ENCODE peak calls at places on chromosomes 13 and 19, in six cellular contexts. D is T-helper 1 cell; J is HEK293T; H is GM12892; I is Daoy; Q is activated naive CD8-positive, alpha-beta T cell treated with anti-CD3 and anti-CD28 coated beads for 36 hours. N is an unnamed sample.

GRCh38 chr13:47555235-47555634 is 445.8 kb downstream of the SUCLA2 start:
- DNase-seq in D (no peak), J (no peak), H (no peak), I (peak), Q (no peak), N (no peak)

GRCh38 chr19:35294859-35295258 is 2.9 kb downstream of the MAG start:
- DNase-seq in D (no peak), J (no peak), H (no peak), I (no peak), Q (no peak), N (no peak)

GRCh38 chr19:6068711-6069110 is 41.6 kb downstream of the RFX2 start:
- DNase-seq in D (no peak), J (no peak), H (no peak), I (no peak), Q (no peak), N (no peak)

GRCh38 chr19:23415561-23416191 is 20.4 kb upstream of the ZNF91 start:
- DNase-seq in D (no peak), J (no peak), H (no peak), I (peak), Q (peak), N (peak)

GRCh38 chr19:7953576-7953975 is 10.1 kb upstream of the TIMM44 start:
- DNase-seq in D (no peak), J (no peak), H (no peak), I (no peak), Q (no peak), N (no peak)

GRCh38 chr19:35742121-35742724 is at the start of gene IGFLR1:
- DNase-seq in D (peak), J (no peak), H (no peak), I (no peak), Q (peak), N (no peak)

GRCh38 chr13:50708461-50708860 is 135.0 kb downstream of the DLEU7 start:
- DNase-seq in D (no peak), J (no peak), H (no peak), I (no peak), Q (no peak), N (no peak)

GRCh38 chr13:108561152-108561551 is 68.3 kb upstream of the MYO16 start:
- DNase-seq in D (no peak), J (no peak), H (no peak), I (no peak), Q (no peak), N (no peak)

GRCh38 chr19:35843676-35844481 is 8.4 kb downstream of the NPHS1 start:
- DNase-seq in D (no peak), J (peak), H (no peak), I (peak), Q (no peak), N (no peak)

N was measured in WERI-Rb-1.